ENCODE peak calls at places on chromosome 13, in eight cellular contexts. S, D, H, E, R, C, Y and X are unnamed samples.
A peak's percentile ranks its signal among the peaks of the same experiment; 100 is the strongest.

GRCh38 chr13:109162248-109163051 is 533.0 kb downstream of the MYO16 start:
- DNase-seq in S (no peak), D (no peak), H (peak; percentile 98), E (no peak), R (no peak), C (no peak), Y (no peak), X (peak; percentile 91)

GRCh38 chr13:29993716-29994488 is 143.5 kb upstream of the UBL3 start:
- DNase-seq in S (no peak), D (no peak), H (no peak), E (no peak), R (no peak), C (no peak), Y (no peak), X (no peak)

GRCh38 chr13:38349386-38350113 is at the start of gene UFM1:
- DNase-seq in S (peak; percentile 83), D (peak; percentile 97), H (peak; percentile 86), E (peak; percentile 91), R (peak; percentile 92), C (peak; percentile 93), Y (peak; percentile 91), X (peak; percentile 84)

GRCh38 chr13:58882556-58882955 is 1251.0 kb downstream of the PCDH17 start:
- DNase-seq in S (no peak), D (no peak), H (no peak), E (no peak), R (no peak), C (no peak), Y (no peak), X (no peak)

GRCh38 chr13:48595330-48596127 is 58.2 kb upstream of the CYSLTR2 start:
- DNase-seq in S (peak; percentile 48), D (peak; percentile 68), H (no peak), E (peak; percentile 79), R (peak; percentile 63), C (peak; percentile 50), Y (peak; percentile 57), X (peak; percentile 66)

GRCh38 chr13:111572956-111573355 is 252.5 kb downstream of the TEX29 start:
- DNase-seq in S (no peak), D (no peak), H (no peak), E (no peak), R (no peak), C (no peak), Y (no peak), X (no peak)

GRCh38 chr13:29885967-29886366 is 35.5 kb upstream of the UBL3 start:
- DNase-seq in S (no peak), D (no peak), H (no peak), E (no peak), R (no peak), C (no peak), Y (no peak), X (no peak)

GRCh38 chr13:77650409-77650808 is 47.1 kb upstream of the SLAIN1 start:
- DNase-seq in S (no peak), D (no peak), H (no peak), E (no peak), R (no peak), C (no peak), Y (no peak), X (no peak)

GRCh38 chr13:72726721-72727416 is 560 bp downstream of the MZT1 start:
- DNase-seq in S (peak; percentile 77), D (peak; percentile 75), H (no peak), E (peak; percentile 36), R (peak; percentile 15), C (peak; percentile 2), Y (peak; percentile 72), X (peak; percentile 70)

GRCh38 chr13:73702419-73703071 is 431.7 kb downstream of the KLF12 start:
- DNase-seq in S (no peak), D (peak; percentile 21), H (peak; percentile 21), E (no peak), R (no peak), C (no peak), Y (no peak), X (no peak)

GRCh38 chr13:41085961-41086360 is 24.7 kb downstream of the WBP4 start:
- DNase-seq in S (no peak), D (peak; percentile 86), H (no peak), E (no peak), R (no peak), C (no peak), Y (no peak), X (no peak)

GRCh38 chr13:29046588-29046987 is 226.4 kb downstream of the MTUS2 start:
- DNase-seq in S (no peak), D (peak; percentile 44), H (no peak), E (no peak), R (no peak), C (no peak), Y (no peak), X (no peak)

GRCh38 chr13:41352935-41353801 is 42.1 kb downstream of the NAA16 start:
- DNase-seq in S (peak; percentile 55), D (peak; percentile 62), H (peak; percentile 30), E (peak; percentile 35), R (peak; percentile 35), C (peak; percentile 62), Y (peak; percentile 32), X (peak; percentile 36)

GRCh38 chr13:41916173-41916954 is 44.5 kb downstream of the VWA8 start:
- DNase-seq in S (no peak), D (no peak), H (peak; percentile 89), E (no peak), R (no peak), C (no peak), Y (peak; percentile 35), X (peak; percentile 7)

GRCh38 chr13:93226623-93227279 is at the start of gene GPC6:
- DNase-seq in S (peak; percentile 80), D (peak; percentile 88), H (no peak), E (peak; percentile 79), R (peak; percentile 82), C (no peak), Y (peak; percentile 66), X (no peak)

GRCh38 chr13:28493740-28494536 is 990 bp downstream of the FLT1 start:
- DNase-seq in S (peak; percentile 28), D (peak; percentile 59), H (no peak), E (no peak), R (no peak), C (no peak), Y (no peak), X (no peak)

GRCh38 chr13:34883381-34883780 is 58.7 kb upstream of the NBEA start:
- DNase-seq in S (no peak), D (no peak), H (no peak), E (no peak), R (no peak), C (no peak), Y (no peak), X (no peak)

GRCh38 chr13:50124536-50125305 is 109.5 kb downstream of the KCNRG start:
- DNase-seq in S (peak; percentile 99), D (peak; percentile 73), H (no peak), E (peak; percentile 33), R (peak; percentile 54), C (no peak), Y (peak; percentile 94), X (no peak)

GRCh38 chr13:50123515-50123861 is 108.2 kb downstream of the KCNRG start:
- DNase-seq in S (no peak), D (no peak), H (no peak), E (no peak), R (no peak), C (no peak), Y (no peak), X (no peak)

GRCh38 chr13:50123002-50123401 is 107.8 kb downstream of the KCNRG start:
- DNase-seq in S (no peak), D (no peak), H (no peak), E (peak; percentile 41), R (no peak), C (no peak), Y (peak; percentile 10), X (no peak)

GRCh38 chr13:50123862-50124535 is 108.8 kb downstream of the KCNRG start:
- DNase-seq in S (no peak), D (peak; percentile 89), H (no peak), E (peak; percentile 90), R (peak; percentile 93), C (peak; percentile 84), Y (peak; percentile 88), X (peak; percentile 91)

GRCh38 chr13:50122465-50122864 is 107.2 kb downstream of the KCNRG start:
- DNase-seq in S (no peak), D (peak; percentile 38), H (no peak), E (no peak), R (no peak), C (no peak), Y (peak; percentile 38), X (no peak)
- TF ChIP-seq REST in S (no peak), D (no peak), H (no peak), E (no peak), R (no peak), C (no peak), Y (no peak), X (no peak)

DNA sequence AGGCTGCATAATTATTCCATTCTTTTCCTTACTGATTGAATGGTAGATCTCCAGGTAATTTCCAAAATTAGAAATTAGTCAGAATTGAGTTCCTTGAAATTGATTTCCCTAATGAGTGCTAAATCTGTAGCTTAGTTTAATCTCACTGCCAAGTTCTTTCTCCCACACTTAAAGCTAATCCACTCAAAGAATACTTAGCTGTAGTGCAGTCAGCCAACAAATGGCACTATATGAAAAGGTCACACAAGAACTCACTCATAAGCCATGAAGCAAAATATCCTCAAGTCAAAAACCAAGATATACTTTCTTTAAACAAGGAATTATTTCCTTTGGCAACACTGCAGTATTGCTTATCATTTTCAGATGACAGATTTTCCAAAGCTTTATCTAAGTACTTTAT is 62.0 kb downstream of the XPO4 start:
- DNase-seq in S (no peak), D (no peak), H (no peak), E (no peak), R (no peak), C (no peak), Y (no peak), X (no peak)
- TF ChIP-seq REST in S (no peak), D (no peak), H (no peak), E (no peak), R (no peak), C (no peak), Y (no peak), X (no peak)

DNA sequence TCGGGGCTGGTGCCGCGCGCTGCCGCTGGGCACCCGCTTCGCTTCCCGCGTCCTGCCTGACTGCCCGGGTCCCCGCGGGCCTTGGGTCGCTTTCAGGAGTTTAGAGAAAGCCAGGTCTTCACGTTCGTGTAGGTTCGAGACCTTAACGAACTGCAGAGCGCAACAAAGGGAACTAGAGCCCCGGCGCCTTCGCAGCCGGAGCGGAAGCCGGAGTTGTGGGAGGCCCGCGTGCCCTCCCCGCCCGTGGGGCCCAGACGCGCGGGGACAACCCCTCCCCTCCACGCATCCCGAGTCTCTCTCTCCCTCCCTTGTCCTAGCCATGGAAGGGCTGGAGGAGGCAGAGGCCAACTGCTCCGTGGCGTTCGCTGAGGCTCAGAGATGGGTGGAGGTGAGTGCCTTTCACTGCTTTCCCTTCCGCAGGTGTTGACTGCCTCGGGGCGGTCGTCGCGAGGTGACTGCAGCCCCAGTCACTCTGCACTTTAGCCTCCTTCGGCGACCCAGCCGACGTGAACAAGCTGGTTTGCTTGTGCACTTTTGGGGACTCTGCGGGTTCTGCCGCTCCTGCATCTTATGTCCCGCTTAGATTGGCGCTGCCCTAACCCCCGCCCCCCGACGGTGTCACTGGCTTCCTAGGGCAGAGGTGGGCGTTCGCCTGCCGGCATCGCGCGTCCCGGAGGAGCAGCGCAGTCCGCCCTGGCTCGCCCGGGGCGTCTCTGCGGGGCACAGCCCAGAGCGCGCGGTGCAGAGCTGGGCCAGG is 387 bp downstream of the LMO7 start:
- DNase-seq in S (peak; percentile 67), D (peak; percentile 70), H (no peak), E (peak; percentile 18), R (no peak), C (no peak), Y (no peak), X (peak; percentile 64)
- TF ChIP-seq REST in S (peak; percentile 3), D (no peak), H (no peak), E (no peak), R (no peak), C (no peak), Y (no peak), X (no peak)

GRCh38 chr13:32859893-32860292 is 156.3 kb upstream of the KL start:
- DNase-seq in S (no peak), D (no peak), H (no peak), E (no peak), R (no peak), C (no peak), Y (no peak), X (no peak)
- TF ChIP-seq REST in S (no peak), D (no peak), H (no peak), E (no peak), R (no peak), C (no peak), Y (no peak), X (no peak)